ENCODE peak calls at places on chromosomes 11 and 22, in five cellular contexts. One of them, this sample, is unnamed.

GRCh38 chr22:46592390-46592872 is 27.8 kb upstream of the GRAMD4 start:
- DNase-seq in body of pancreas: peak; percentile 70
- DNase-seq in CD8-positive, alpha-beta T cell: peak; percentile 75
- DNase-seq in psoas muscle: no peak
- DNase-seq in lung: no peak
- DNase-seq in this sample: peak; percentile 56

GRCh38 chr22:45155050-45155840 is 8.5 kb upstream of the NUP50 start:
- DNase-seq in body of pancreas: no peak
- DNase-seq in CD8-positive, alpha-beta T cell: no peak
- DNase-seq in psoas muscle: no peak
- DNase-seq in lung: no peak
- DNase-seq in this sample: no peak

GRCh38 chr11:13959001-13959400 is 3.5 kb upstream of the SPON1 start:
- DNase-seq in body of pancreas: no peak
- DNase-seq in CD8-positive, alpha-beta T cell: no peak
- DNase-seq in psoas muscle: no peak
- DNase-seq in lung: no peak
- DNase-seq in this sample: no peak

GRCh38 chr22:31217890-31218287 is 5.8 kb downstream of the LIMK2 start:
- DNase-seq in body of pancreas: no peak
- DNase-seq in CD8-positive, alpha-beta T cell: no peak
- DNase-seq in psoas muscle: no peak
- DNase-seq in lung: no peak
- DNase-seq in this sample: no peak

GRCh38 chr11:94857337-94857736 is 89.2 kb downstream of the AMOTL1 start:
- DNase-seq in body of pancreas: no peak
- DNase-seq in CD8-positive, alpha-beta T cell: no peak
- DNase-seq in psoas muscle: no peak
- DNase-seq in lung: no peak
- DNase-seq in this sample: no peak

GRCh38 chr11:67437082-67437821 is at the start of gene PTPRCAP:
- DNase-seq in body of pancreas: no peak
- DNase-seq in CD8-positive, alpha-beta T cell: peak; percentile 91
- DNase-seq in psoas muscle: peak; percentile 55
- DNase-seq in lung: no peak
- DNase-seq in this sample: no peak

GRCh38 chr11:67576742-67577475 is 6.7 kb upstream of the GSTP1 start:
- DNase-seq in body of pancreas: no peak
- DNase-seq in CD8-positive, alpha-beta T cell: no peak
- DNase-seq in psoas muscle: no peak
- DNase-seq in lung: no peak
- DNase-seq in this sample: peak; percentile 70

GRCh38 chr11:59172345-59173079 is 580 bp downstream of the DTX4 start:
- DNase-seq in body of pancreas: peak; percentile 36
- DNase-seq in CD8-positive, alpha-beta T cell: peak; percentile 57
- DNase-seq in psoas muscle: no peak
- DNase-seq in lung: peak; percentile 45
- DNase-seq in this sample: peak; percentile 86

GRCh38 chr11:14973621-14974020 is 1.5 kb upstream of the CALCA start:
- DNase-seq in body of pancreas: no peak
- DNase-seq in CD8-positive, alpha-beta T cell: no peak
- DNase-seq in psoas muscle: no peak
- DNase-seq in lung: no peak
- DNase-seq in this sample: peak; percentile 82

GRCh38 chr11:65487467-65488272 is 11.2 kb upstream of the MALAT1 start:
- DNase-seq in body of pancreas: peak; percentile 99
- DNase-seq in CD8-positive, alpha-beta T cell: no peak
- DNase-seq in psoas muscle: peak; percentile 97
- DNase-seq in lung: peak; percentile 99
- DNase-seq in this sample: peak; percentile 99

GRCh38 chr11:117492578-117493251 is 165.1 kb downstream of the CEP164 start:
- DNase-seq in body of pancreas: no peak
- DNase-seq in CD8-positive, alpha-beta T cell: no peak
- DNase-seq in psoas muscle: no peak
- DNase-seq in lung: no peak
- DNase-seq in this sample: peak; percentile 92

GRCh38 chr22:35837328-35837727 is 119.7 kb downstream of the APOL5 start:
- DNase-seq in body of pancreas: no peak
- DNase-seq in CD8-positive, alpha-beta T cell: no peak
- DNase-seq in psoas muscle: no peak
- DNase-seq in lung: no peak
- DNase-seq in this sample: no peak

GRCh38 chr22:43110444-43110926 is at the start of gene BIK:
- DNase-seq in body of pancreas: peak; percentile 66
- DNase-seq in CD8-positive, alpha-beta T cell: peak; percentile 68
- DNase-seq in psoas muscle: no peak
- DNase-seq in lung: peak; percentile 41
- DNase-seq in this sample: peak; percentile 92

GRCh38 chr11:36743039-36743438 is 145.0 kb upstream of the RAG2 start:
- DNase-seq in body of pancreas: no peak
- DNase-seq in CD8-positive, alpha-beta T cell: no peak
- DNase-seq in psoas muscle: no peak
- DNase-seq in lung: no peak
- DNase-seq in this sample: no peak

GRCh38 chr22:38260760-38261477 is 11.9 kb downstream of the TMEM184B start:
- DNase-seq in body of pancreas: no peak
- DNase-seq in CD8-positive, alpha-beta T cell: no peak
- DNase-seq in psoas muscle: no peak
- DNase-seq in lung: no peak
- DNase-seq in this sample: no peak

GRCh38 chr11:122673706-122674105 is 18.2 kb downstream of the UBASH3B start:
- DNase-seq in body of pancreas: no peak
- DNase-seq in CD8-positive, alpha-beta T cell: no peak
- DNase-seq in psoas muscle: no peak
- DNase-seq in lung: no peak
- DNase-seq in this sample: no peak

GRCh38 chr22:49999063-49999900 is 13.3 kb downstream of the IL17REL start:
- DNase-seq in body of pancreas: no peak
- DNase-seq in CD8-positive, alpha-beta T cell: no peak
- DNase-seq in psoas muscle: peak; percentile 54
- DNase-seq in lung: no peak
- DNase-seq in this sample: peak; percentile 92

GRCh38 chr11:119764108-119764874 is 35.3 kb upstream of the NECTIN1 start:
- DNase-seq in body of pancreas: peak; percentile 81
- DNase-seq in CD8-positive, alpha-beta T cell: no peak
- DNase-seq in psoas muscle: peak; percentile 62
- DNase-seq in lung: peak; percentile 41
- DNase-seq in this sample: peak; percentile 72

GRCh38 chr11:105577645-105578044 is 32.2 kb upstream of the GRIA4 start:
- DNase-seq in body of pancreas: no peak
- DNase-seq in CD8-positive, alpha-beta T cell: no peak
- DNase-seq in psoas muscle: no peak
- DNase-seq in lung: no peak
- DNase-seq in this sample: no peak

GRCh38 chr11:35714882-35715612 is 52.5 kb downstream of the TRIM44 start:
- DNase-seq in body of pancreas: no peak
- DNase-seq in CD8-positive, alpha-beta T cell: no peak
- DNase-seq in psoas muscle: no peak
- DNase-seq in lung: no peak
- DNase-seq in this sample: no peak

GRCh38 chr22:50542416-50542927 is 3.2 kb upstream of the KLHDC7B start:
- DNase-seq in body of pancreas: peak; percentile 61
- DNase-seq in CD8-positive, alpha-beta T cell: no peak
- DNase-seq in psoas muscle: peak; percentile 54
- DNase-seq in lung: peak; percentile 59
- DNase-seq in this sample: no peak

GRCh38 chr11:62013266-62014157 is 46.1 kb upstream of the FTH1 start:
- DNase-seq in body of pancreas: no peak
- DNase-seq in CD8-positive, alpha-beta T cell: no peak
- DNase-seq in psoas muscle: no peak
- DNase-seq in lung: no peak
- DNase-seq in this sample: no peak

GRCh38 chr22:27692243-27692642 is 109.3 kb downstream of the MN1 start:
- DNase-seq in body of pancreas: no peak
- DNase-seq in CD8-positive, alpha-beta T cell: no peak
- DNase-seq in psoas muscle: no peak
- DNase-seq in lung: no peak
- DNase-seq in this sample: no peak

GRCh38 chr22:39221999-39222686 is 22.6 kb downstream of the PDGFB start:
- DNase-seq in body of pancreas: no peak
- DNase-seq in CD8-positive, alpha-beta T cell: no peak
- DNase-seq in psoas muscle: peak; percentile 28
- DNase-seq in lung: no peak
- DNase-seq in this sample: peak; percentile 31

GRCh38 chr11:76935030-76935429 is 74.3 kb downstream of the ACER3 start:
- DNase-seq in body of pancreas: no peak
- DNase-seq in CD8-positive, alpha-beta T cell: no peak
- DNase-seq in psoas muscle: no peak
- DNase-seq in lung: no peak
- DNase-seq in this sample: no peak

GRCh38 chr11:66985508-66986177 is 10.5 kb downstream of the C11orf86 start:
- DNase-seq in body of pancreas: peak; percentile 84
- DNase-seq in CD8-positive, alpha-beta T cell: no peak
- DNase-seq in psoas muscle: peak; percentile 84
- DNase-seq in lung: no peak
- DNase-seq in this sample: no peak

GRCh38 chr11:2898366-2899079 is 12.9 kb upstream of the CDKN1C start:
- DNase-seq in body of pancreas: peak; percentile 76
- DNase-seq in CD8-positive, alpha-beta T cell: peak; percentile 78
- DNase-seq in psoas muscle: peak; percentile 76
- DNase-seq in lung: peak; percentile 79
- DNase-seq in this sample: no peak

GRCh38 chr22:38070250-38070921 is 13.2 kb downstream of the PICK1 start:
- DNase-seq in body of pancreas: no peak
- DNase-seq in CD8-positive, alpha-beta T cell: no peak
- DNase-seq in psoas muscle: no peak
- DNase-seq in lung: no peak
- DNase-seq in this sample: no peak

GRCh38 chr22:22773979-22774738 is 113.5 kb upstream of the IGLL5 start:
- DNase-seq in body of pancreas: no peak
- DNase-seq in CD8-positive, alpha-beta T cell: peak; percentile 29
- DNase-seq in psoas muscle: no peak
- DNase-seq in lung: no peak
- DNase-seq in this sample: no peak

GRCh38 chr11:114301088-114301487 is 4.9 kb downstream of the NNMT start:
- DNase-seq in body of pancreas: no peak
- DNase-seq in CD8-positive, alpha-beta T cell: no peak
- DNase-seq in psoas muscle: no peak
- DNase-seq in lung: no peak
- DNase-seq in this sample: no peak

GRCh38 chr11:114301927-114302326 is 5.7 kb downstream of the NNMT start:
- DNase-seq in body of pancreas: no peak
- DNase-seq in CD8-positive, alpha-beta T cell: no peak
- DNase-seq in psoas muscle: no peak
- DNase-seq in lung: no peak
- DNase-seq in this sample: no peak

GRCh38 chr11:114304969-114305368 is 8.8 kb downstream of the NNMT start:
- DNase-seq in body of pancreas: no peak
- DNase-seq in CD8-positive, alpha-beta T cell: no peak
- DNase-seq in psoas muscle: no peak
- DNase-seq in lung: no peak
- DNase-seq in this sample: no peak

GRCh38 chr11:114302663-114303062 is 6.5 kb downstream of the NNMT start:
- DNase-seq in body of pancreas: no peak
- DNase-seq in CD8-positive, alpha-beta T cell: no peak
- DNase-seq in psoas muscle: no peak
- DNase-seq in lung: no peak
- DNase-seq in this sample: no peak

GRCh38 chr11:114304065-114304464 is 7.9 kb downstream of the NNMT start:
- DNase-seq in body of pancreas: no peak
- DNase-seq in CD8-positive, alpha-beta T cell: no peak
- DNase-seq in psoas muscle: no peak
- DNase-seq in lung: no peak
- DNase-seq in this sample: no peak
- H3K27ac ChIP-seq in body of pancreas: no peak overlapping the region
- H3K27ac ChIP-seq in CD8-positive, alpha-beta T cell: no peak overlapping the region
- H3K27ac ChIP-seq in psoas muscle: no peak overlapping the region
- H3K27ac ChIP-seq in lung: no peak overlapping the region
- H3K27ac ChIP-seq in this sample: no peak overlapping the region

DNA sequence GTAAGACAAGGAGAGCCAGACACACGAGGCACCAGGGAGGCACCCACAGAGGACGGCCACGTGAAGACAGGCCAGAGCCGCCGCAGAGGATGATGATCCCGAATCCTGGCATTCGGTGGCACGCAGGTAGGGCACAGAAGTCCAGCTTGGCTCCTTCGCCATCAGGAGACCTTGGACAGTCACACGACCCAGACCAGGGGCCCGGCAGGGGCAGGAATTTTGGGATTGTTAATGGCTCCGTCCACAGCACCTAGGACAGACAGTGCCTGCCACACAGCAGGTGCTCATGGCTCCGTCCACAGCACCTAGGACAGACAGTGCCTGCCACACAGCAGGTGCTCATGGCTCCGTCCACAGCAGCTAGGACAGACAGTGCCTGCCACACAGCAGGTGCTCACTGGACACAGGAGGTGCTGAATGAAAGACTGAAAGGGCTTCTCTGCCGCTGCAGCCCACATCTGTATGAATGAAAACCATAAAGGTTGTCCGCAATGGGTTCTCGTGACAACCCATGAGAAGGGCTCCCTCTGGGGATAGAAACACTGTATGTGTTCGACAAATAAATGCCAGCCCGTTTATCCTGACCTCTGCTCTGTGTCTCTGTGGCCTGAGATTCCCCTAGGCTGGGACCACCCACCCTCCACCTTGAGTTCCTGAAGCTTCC is 341.6 kb downstream of the CTTN start:
- DNase-seq in body of pancreas: no peak
- DNase-seq in CD8-positive, alpha-beta T cell: no peak
- DNase-seq in psoas muscle: no peak
- DNase-seq in lung: no peak
- DNase-seq in this sample: no peak
- TF ChIP-seq CTCF in body of pancreas: no peak
- TF ChIP-seq CTCF in CD8-positive, alpha-beta T cell: no peak
- TF ChIP-seq CTCF in psoas muscle: no peak
- TF ChIP-seq CTCF in lung: no peak
- TF ChIP-seq CTCF in this sample: peak; percentile 56

GRCh38 chr11:27386176-27386575 is 23.2 kb upstream of the CCDC34 start:
- DNase-seq in body of pancreas: no peak
- DNase-seq in CD8-positive, alpha-beta T cell: no peak
- DNase-seq in psoas muscle: no peak
- DNase-seq in lung: no peak
- DNase-seq in this sample: no peak
- H3K4me1 ChIP-seq in body of pancreas: peaks cover 47% of the 10 kb centered on the region
- H3K4me1 ChIP-seq in CD8-positive, alpha-beta T cell: no peaks in the 10 kb centered on the region
- H3K4me1 ChIP-seq in psoas muscle: no peaks in the 10 kb centered on the region
- H3K4me1 ChIP-seq in lung: no peaks in the 10 kb centered on the region
- H3K4me1 ChIP-seq in this sample: peaks cover 9% of the 10 kb centered on the region

DNA sequence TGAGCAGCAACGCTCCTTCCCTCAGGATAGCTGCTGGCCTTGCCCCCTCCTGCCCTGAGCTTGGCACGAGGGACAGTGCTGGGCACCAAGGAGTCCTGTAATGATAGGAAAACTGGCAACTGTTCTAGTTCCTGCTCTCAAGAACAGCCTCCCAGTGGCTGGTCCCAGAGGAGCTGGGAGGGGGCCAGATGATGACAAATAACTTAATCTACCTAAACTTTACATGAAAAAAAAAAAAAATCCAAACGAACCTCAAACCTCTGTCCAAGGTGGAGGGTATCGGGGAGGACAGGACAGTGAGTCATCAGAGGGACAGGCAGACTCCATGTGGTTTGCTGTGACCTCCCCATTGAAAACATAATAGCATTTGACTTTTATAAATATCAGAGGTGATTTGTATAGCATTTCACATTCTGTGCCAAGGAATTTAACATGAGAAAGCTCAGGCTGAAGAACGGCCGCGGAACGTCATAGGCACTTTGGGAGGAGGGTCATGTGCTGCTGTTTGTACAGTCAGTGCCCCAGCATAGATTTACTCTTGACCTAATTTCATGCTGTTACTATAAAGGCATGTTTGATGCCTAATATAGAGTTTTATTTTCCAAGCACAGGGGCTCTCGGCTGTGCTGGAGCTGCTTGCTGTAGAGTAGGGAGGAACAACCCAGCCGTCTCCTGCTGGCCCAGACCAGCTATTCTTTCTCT is 98.2 kb upstream of the NNMT start:
- DNase-seq in body of pancreas: peak; percentile 88
- DNase-seq in CD8-positive, alpha-beta T cell: no peak
- DNase-seq in psoas muscle: peak; percentile 92
- DNase-seq in lung: peak; percentile 82
- DNase-seq in this sample: no peak
- H3K27ac ChIP-seq in body of pancreas: peak overlapping the region; percentile 80
- H3K27ac ChIP-seq in CD8-positive, alpha-beta T cell: no peak overlapping the region
- H3K27ac ChIP-seq in psoas muscle: peak overlapping the region; percentile 91
- H3K27ac ChIP-seq in lung: peak overlapping the region; percentile 98
- H3K27ac ChIP-seq in this sample: peak overlapping the region; percentile 65

This sample was measured in endodermal cell.